ENCODE peak calls at places on chromosome 16, in six cellular contexts. E is heart right ventricle, R is BJ, W is IMR-90, S is neural progenitor cell, B is lower leg skin. D is an unnamed sample.

GRCh38 chr16:83581082-83581481 is 226.7 kb upstream of the HSBP1 start:
- DNase-seq in E (no peak), R (no peak), W (peak; percentile 46), S (no peak), B (no peak), D (peak; percentile 10)

GRCh38 chr16:84228321-84228838 is 11.4 kb downstream of the KCNG4 start:
- DNase-seq in E (peak; percentile 77), R (peak; percentile 59), W (peak; percentile 89), S (peak; percentile 31), B (peak; percentile 49), D (no peak)

GRCh38 chr16:23082161-23082788 is 67.0 kb downstream of the USP31 start:
- DNase-seq in E (peak; percentile 38), R (no peak), W (no peak), S (no peak), B (no peak), D (no peak)

GRCh38 chr16:3268294-3268693 is 11.9 kb upstream of the MEFV start:
- DNase-seq in E (no peak), R (no peak), W (no peak), S (no peak), B (no peak), D (no peak)

GRCh38 chr16:88366704-88367047 is 16.1 kb upstream of the ZNF469 start:
- DNase-seq in E (no peak), R (no peak), W (no peak), S (no peak), B (no peak), D (no peak)

GRCh38 chr16:82993874-82994375 is 367.2 kb downstream of the CDH13 start:
- DNase-seq in E (no peak), R (no peak), W (no peak), S (no peak), B (no peak), D (no peak)

GRCh38 chr16:72856797-72857196 is 191.1 kb downstream of the ZFHX3 start:
- DNase-seq in E (no peak), R (no peak), W (no peak), S (peak; percentile 44), B (no peak), D (peak; percentile 20)

GRCh38 chr16:30567160-30567990 is 4.1 kb downstream of the ZNF688 start:
- DNase-seq in E (no peak), R (no peak), W (peak; percentile 27), S (no peak), B (no peak), D (peak; percentile 69)

GRCh38 chr16:54929090-54930033 is 1.3 kb upstream of the IRX5 start:
- DNase-seq in E (peak; percentile 100), R (peak; percentile 90), W (peak; percentile 94), S (peak; percentile 100), B (peak; percentile 99), D (peak; percentile 93)

GRCh38 chr16:84001726-84002125 is 33.7 kb downstream of the NECAB2 start:
- DNase-seq in E (no peak), R (no peak), W (no peak), S (no peak), B (no peak), D (no peak)

GRCh38 chr16:77359065-77359502 is 75.8 kb downstream of the ADAMTS18 start:
- DNase-seq in E (no peak), R (no peak), W (peak; percentile 0), S (peak; percentile 52), B (no peak), D (no peak)

GRCh38 chr16:3431779-3432219 is 11.5 kb downstream of the ZNF597 start:
- DNase-seq in E (peak; percentile 22), R (no peak), W (peak; percentile 31), S (no peak), B (no peak), D (no peak)

GRCh38 chr16:87608400-87608985 is 6.2 kb downstream of the JPH3 start:
- DNase-seq in E (peak; percentile 71), R (no peak), W (peak; percentile 52), S (peak; percentile 87), B (no peak), D (peak; percentile 24)

GRCh38 chr16:71834291-71834690 is 11.5 kb upstream of the ATXN1L start:
- DNase-seq in E (no peak), R (no peak), W (no peak), S (no peak), B (no peak), D (no peak)

GRCh38 chr16:48829361-48829760 is 219.4 kb upstream of the N4BP1 start:
- DNase-seq in E (no peak), R (no peak), W (no peak), S (no peak), B (no peak), D (no peak)

GRCh38 chr16:47848481-47849109 is 307.2 kb downstream of the ABCC12 start:
- DNase-seq in E (no peak), R (no peak), W (peak; percentile 55), S (peak; percentile 65), B (no peak), D (no peak)

GRCh38 chr16:74735162-74735452 is 34.4 kb upstream of the MLKL start:
- DNase-seq in E (no peak), R (no peak), W (no peak), S (no peak), B (no peak), D (no peak)

GRCh38 chr16:28069921-28070794 is 6.6 kb upstream of the GSG1L start:
- DNase-seq in E (no peak), R (no peak), W (no peak), S (no peak), B (no peak), D (no peak)

GRCh38 chr16:84481051-84481735 is 23.3 kb downstream of the MEAK7 start:
- DNase-seq in E (no peak), R (no peak), W (no peak), S (no peak), B (no peak), D (no peak)

GRCh38 chr16:70151941-70152509 is 21.6 kb upstream of the CLEC18C start:
- DNase-seq in E (no peak), R (no peak), W (no peak), S (no peak), B (no peak), D (no peak)

GRCh38 chr16:56424791-56425438 is 430 bp downstream of the AMFR start:
- DNase-seq in E (peak; percentile 17), R (no peak), W (no peak), S (no peak), B (no peak), D (no peak)

GRCh38 chr16:53457670-53458069 is 23.4 kb downstream of the RBL2 start:
- DNase-seq in E (no peak), R (no peak), W (no peak), S (no peak), B (no peak), D (peak; percentile 95)

GRCh38 chr16:48102083-48103008 is 53.4 kb downstream of the ABCC12 start:
- DNase-seq in E (no peak), R (no peak), W (no peak), S (no peak), B (no peak), D (peak; percentile 29)

GRCh38 chr16:55322327-55322726 is 1.7 kb upstream of the IRX6 start:
- DNase-seq in E (no peak), R (no peak), W (no peak), S (no peak), B (no peak), D (no peak)

GRCh38 chr16:83356266-83356665 is 451.5 kb upstream of the HSBP1 start:
- DNase-seq in E (no peak), R (no peak), W (peak; percentile 65), S (peak; percentile 82), B (no peak), D (peak; percentile 63)

GRCh38 chr16:21952040-21952792 is 945 bp upstream of the UQCRC2 start:
- DNase-seq in E (peak; percentile 69), R (no peak), W (peak; percentile 61), S (peak; percentile 85), B (peak; percentile 69), D (peak; percentile 80)

GRCh38 chr16:11181889-11182279 is 74.1 kb downstream of the SOCS1 start:
- DNase-seq in E (no peak), R (no peak), W (peak; percentile 61), S (no peak), B (peak; percentile 54), D (peak; percentile 72)

GRCh38 chr16:29674188-29674587 is 4.8 kb upstream of the QPRT start:
- DNase-seq in E (peak; percentile 43), R (no peak), W (peak; percentile 40), S (no peak), B (no peak), D (no peak)

GRCh38 chr16:8137581-8137980 is 452.7 kb downstream of the TMEM114 start:
- DNase-seq in E (no peak), R (no peak), W (no peak), S (peak; percentile 4), B (no peak), D (no peak)

GRCh38 chr16:26665166-26665939 is 401.4 kb upstream of the C16orf82 start:
- DNase-seq in E (no peak), R (no peak), W (no peak), S (no peak), B (no peak), D (no peak)

GRCh38 chr16:11949527-11949926 is 7.7 kb upstream of the NPIPB2 start:
- DNase-seq in E (peak; percentile 23), R (no peak), W (peak; percentile 47), S (peak; percentile 75), B (peak; percentile 21), D (peak; percentile 82)

GRCh38 chr16:16143038-16143763 is 80.1 kb downstream of the ABCC6 start:
- DNase-seq in E (no peak), R (no peak), W (no peak), S (peak; percentile 37), B (no peak), D (peak; percentile 23)

GRCh38 chr16:10210979-10211378 is 28.8 kb upstream of the GRIN2A start:
- DNase-seq in E (no peak), R (no peak), W (no peak), S (no peak), B (no peak), D (no peak)

GRCh38 chr16:19680972-19681371 is 37.1 kb downstream of the KNOP1 start:
- DNase-seq in E (no peak), R (no peak), W (no peak), S (no peak), B (no peak), D (no peak)
- TF ChIP-seq CTCF in E (peak; percentile 13), R (peak; percentile 27), W (no peak), S (peak; percentile 30), B (no peak), D (no peak)

GRCh38 chr16:89506791-89507191 is 1.4 kb upstream of the SPG7 start:
- DNase-seq in E (no peak), R (no peak), W (no peak), S (no peak), B (no peak), D (no peak)
- TF ChIP-seq CTCF in E (no peak), R (no peak), W (no peak), S (no peak), B (no peak), D (no peak)

DNA sequence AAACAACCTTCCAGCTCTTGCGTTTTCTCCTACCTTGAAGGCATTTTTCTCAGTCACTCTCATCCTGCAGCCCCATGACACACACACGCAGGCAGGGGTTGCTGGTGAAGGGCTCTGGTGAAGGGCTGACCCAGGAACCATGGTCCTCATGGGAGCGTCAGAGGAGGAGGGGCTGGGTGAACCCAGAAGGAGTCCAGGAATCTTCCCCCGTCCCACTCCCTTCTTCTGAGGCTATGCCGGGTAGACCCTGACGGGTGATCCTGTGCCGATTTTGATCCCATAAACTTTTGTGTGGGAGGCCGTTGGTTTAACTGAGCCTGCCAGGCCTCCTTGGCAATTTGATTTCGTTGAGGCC is 278.4 kb upstream of the FOXF1 start:
- DNase-seq in E (no peak), R (no peak), W (no peak), S (no peak), B (no peak), D (no peak)
- TF ChIP-seq CTCF in E (no peak), R (no peak), W (no peak), S (no peak), B (no peak), D (no peak)

GRCh38 chr16:51376080-51376479 is 225.0 kb upstream of the SALL1 start:
- DNase-seq in E (no peak), R (no peak), W (no peak), S (no peak), B (no peak), D (no peak)
- TF ChIP-seq CTCF in E (no peak), R (no peak), W (no peak), S (peak; percentile 23), B (no peak), D (no peak)